ENCODE peak calls at places on chromosomes 5 and 9, in eight cellular contexts. One of them, this sample, is unnamed.

GRCh38 chr9:75111019-75111622 is 22.8 kb downstream of the OSTF1 start:
- DNase-seq in RWPE1: peak
- DNase-seq in pons: no peak
- DNase-seq in iris pigment epithelial cell: no peak
- DNase-seq in nephron progenitor cell: no peak
- DNase-seq in left ventricle myocardium inferior: no peak
- DNase-seq in AG20443: no peak
- DNase-seq in mucosa of descending colon: peak
- DNase-seq in this sample: no peak

GRCh38 chr9:137422668-137423000 is 328 bp downstream of the EXD3 start:
- DNase-seq in RWPE1: no peak
- DNase-seq in pons: no peak
- DNase-seq in iris pigment epithelial cell: peak
- DNase-seq in nephron progenitor cell: peak
- DNase-seq in left ventricle myocardium inferior: peak
- DNase-seq in AG20443: peak
- DNase-seq in mucosa of descending colon: peak
- DNase-seq in this sample: no peak

GRCh38 chr5:132334812-132335211 is 34.7 kb upstream of the SLC22A5 start:
- DNase-seq in RWPE1: peak
- DNase-seq in pons: no peak
- DNase-seq in iris pigment epithelial cell: peak
- DNase-seq in nephron progenitor cell: no peak
- DNase-seq in left ventricle myocardium inferior: no peak
- DNase-seq in AG20443: no peak
- DNase-seq in mucosa of descending colon: no peak
- DNase-seq in this sample: no peak

GRCh38 chr5:75381456-75381855 is 44.4 kb downstream of the HMGCR start:
- DNase-seq in RWPE1: no peak
- DNase-seq in pons: no peak
- DNase-seq in iris pigment epithelial cell: no peak
- DNase-seq in nephron progenitor cell: no peak
- DNase-seq in left ventricle myocardium inferior: no peak
- DNase-seq in AG20443: no peak
- DNase-seq in mucosa of descending colon: no peak
- DNase-seq in this sample: no peak

GRCh38 chr9:85172001-85172978 is 502.8 kb downstream of the NTRK2 start:
- DNase-seq in RWPE1: peak
- DNase-seq in pons: no peak
- DNase-seq in iris pigment epithelial cell: no peak
- DNase-seq in nephron progenitor cell: no peak
- DNase-seq in left ventricle myocardium inferior: peak
- DNase-seq in AG20443: no peak
- DNase-seq in mucosa of descending colon: no peak
- DNase-seq in this sample: no peak

GRCh38 chr5:157860898-157861894 is 2.3 kb upstream of the CLINT1 start:
- DNase-seq in RWPE1: no peak
- DNase-seq in pons: no peak
- DNase-seq in iris pigment epithelial cell: no peak
- DNase-seq in nephron progenitor cell: no peak
- DNase-seq in left ventricle myocardium inferior: no peak
- DNase-seq in AG20443: no peak
- DNase-seq in mucosa of descending colon: no peak
- DNase-seq in this sample: no peak

GRCh38 chr9:126407125-126407870 is 80.7 kb downstream of the MVB12B start:
- DNase-seq in RWPE1: no peak
- DNase-seq in pons: no peak
- DNase-seq in iris pigment epithelial cell: no peak
- DNase-seq in nephron progenitor cell: no peak
- DNase-seq in left ventricle myocardium inferior: no peak
- DNase-seq in AG20443: peak
- DNase-seq in mucosa of descending colon: no peak
- DNase-seq in this sample: no peak

GRCh38 chr5:57683036-57683600 is 200.5 kb upstream of the ACTBL2 start:
- DNase-seq in RWPE1: no peak
- DNase-seq in pons: no peak
- DNase-seq in iris pigment epithelial cell: peak
- DNase-seq in nephron progenitor cell: no peak
- DNase-seq in left ventricle myocardium inferior: no peak
- DNase-seq in AG20443: no peak
- DNase-seq in mucosa of descending colon: no peak
- DNase-seq in this sample: no peak

GRCh38 chr5:97967292-97967691 is 784.2 kb upstream of the RIOK2 start:
- DNase-seq in RWPE1: no peak
- DNase-seq in pons: no peak
- DNase-seq in iris pigment epithelial cell: no peak
- DNase-seq in nephron progenitor cell: no peak
- DNase-seq in left ventricle myocardium inferior: no peak
- DNase-seq in AG20443: no peak
- DNase-seq in mucosa of descending colon: no peak
- DNase-seq in this sample: no peak

GRCh38 chr9:16705121-16705604 is 165.3 kb downstream of the BNC2 start:
- DNase-seq in RWPE1: peak
- DNase-seq in pons: peak
- DNase-seq in iris pigment epithelial cell: peak
- DNase-seq in nephron progenitor cell: peak
- DNase-seq in left ventricle myocardium inferior: peak
- DNase-seq in AG20443: peak
- DNase-seq in mucosa of descending colon: peak
- DNase-seq in this sample: peak

GRCh38 chr5:168174376-168174775 is 117.1 kb upstream of the WWC1 start:
- DNase-seq in RWPE1: no peak
- DNase-seq in pons: no peak
- DNase-seq in iris pigment epithelial cell: peak
- DNase-seq in nephron progenitor cell: no peak
- DNase-seq in left ventricle myocardium inferior: no peak
- DNase-seq in AG20443: no peak
- DNase-seq in mucosa of descending colon: no peak
- DNase-seq in this sample: no peak

GRCh38 chr5:132669455-132669820 is 4.4 kb upstream of the IL4 start:
- DNase-seq in RWPE1: no peak
- DNase-seq in pons: no peak
- DNase-seq in iris pigment epithelial cell: no peak
- DNase-seq in nephron progenitor cell: no peak
- DNase-seq in left ventricle myocardium inferior: no peak
- DNase-seq in AG20443: no peak
- DNase-seq in mucosa of descending colon: no peak
- DNase-seq in this sample: no peak

GRCh38 chr5:142716963-142717362 is 31.1 kb upstream of the FGF1 start:
- DNase-seq in RWPE1: no peak
- DNase-seq in pons: peak
- DNase-seq in iris pigment epithelial cell: peak
- DNase-seq in nephron progenitor cell: peak
- DNase-seq in left ventricle myocardium inferior: peak
- DNase-seq in AG20443: peak
- DNase-seq in mucosa of descending colon: no peak
- DNase-seq in this sample: peak

GRCh38 chr9:110979636-110980035 is 58.6 kb downstream of the LPAR1 start:
- DNase-seq in RWPE1: no peak
- DNase-seq in pons: no peak
- DNase-seq in iris pigment epithelial cell: no peak
- DNase-seq in nephron progenitor cell: no peak
- DNase-seq in left ventricle myocardium inferior: no peak
- DNase-seq in AG20443: no peak
- DNase-seq in mucosa of descending colon: no peak
- DNase-seq in this sample: no peak

GRCh38 chr9:3332802-3333201 is 193.0 kb downstream of the RFX3 start:
- DNase-seq in RWPE1: no peak
- DNase-seq in pons: no peak
- DNase-seq in iris pigment epithelial cell: peak
- DNase-seq in nephron progenitor cell: no peak
- DNase-seq in left ventricle myocardium inferior: no peak
- DNase-seq in AG20443: no peak
- DNase-seq in mucosa of descending colon: no peak
- DNase-seq in this sample: no peak

GRCh38 chr5:65451436-65451835 is 30.3 kb downstream of the ADAMTS6 start:
- DNase-seq in RWPE1: no peak
- DNase-seq in pons: no peak
- DNase-seq in iris pigment epithelial cell: peak
- DNase-seq in nephron progenitor cell: no peak
- DNase-seq in left ventricle myocardium inferior: no peak
- DNase-seq in AG20443: no peak
- DNase-seq in mucosa of descending colon: no peak
- DNase-seq in this sample: no peak

GRCh38 chr5:53543401-53543800 is 17.0 kb upstream of the NDUFS4 start:
- DNase-seq in RWPE1: no peak
- DNase-seq in pons: no peak
- DNase-seq in iris pigment epithelial cell: peak
- DNase-seq in nephron progenitor cell: no peak
- DNase-seq in left ventricle myocardium inferior: no peak
- DNase-seq in AG20443: peak
- DNase-seq in mucosa of descending colon: no peak
- DNase-seq in this sample: no peak

GRCh38 chr9:115291841-115292240 is 173.9 kb upstream of the TNC start:
- DNase-seq in RWPE1: peak
- DNase-seq in pons: no peak
- DNase-seq in iris pigment epithelial cell: peak
- DNase-seq in nephron progenitor cell: no peak
- DNase-seq in left ventricle myocardium inferior: no peak
- DNase-seq in AG20443: peak
- DNase-seq in mucosa of descending colon: peak
- DNase-seq in this sample: no peak

GRCh38 chr5:63456279-63456678 is 506.0 kb downstream of the HTR1A start:
- DNase-seq in RWPE1: no peak
- DNase-seq in pons: no peak
- DNase-seq in iris pigment epithelial cell: peak
- DNase-seq in nephron progenitor cell: no peak
- DNase-seq in left ventricle myocardium inferior: no peak
- DNase-seq in AG20443: no peak
- DNase-seq in mucosa of descending colon: no peak
- DNase-seq in this sample: no peak